ENCODE peak calls at places on chromosome 3, in six cellular contexts. J, L, H, E, C and Z are unnamed samples.

GRCh38 chr3:16332904-16333426 is 68.0 kb downstream of the OXNAD1 start:
- DNase-seq in J (no peak), L (no peak), C (peak), E (no peak), H (no peak), Z (no peak)

GRCh38 chr3:32897202-32897601 is 54.2 kb upstream of the CCR4 start:
- DNase-seq in C (no peak), L (no peak), J (no peak), H (no peak), E (no peak), Z (no peak)

GRCh38 chr3:101074518-101074917 is 81.3 kb upstream of the ABI3BP start:
- DNase-seq in J (no peak), L (no peak), H (no peak), E (no peak), C (peak), Z (no peak)

GRCh38 chr3:189084620-189085019 is 87.2 kb upstream of the TPRG1 start:
- DNase-seq in H (no peak), E (no peak), J (no peak), C (no peak), L (no peak), Z (no peak)

GRCh38 chr3:33732394-33732793 is 14.3 kb upstream of the CLASP2 start:
- DNase-seq in C (no peak), J (peak), E (no peak), H (no peak), L (no peak), Z (no peak)

GRCh38 chr3:42051384-42052131 is 39.6 kb upstream of the TRAK1 start:
- DNase-seq in L (peak), E (no peak), J (no peak), H (no peak), C (no peak), Z (no peak)

GRCh38 chr3:100254168-100254777 is 6.5 kb upstream of the TBC1D23 start:
- DNase-seq in L (peak), H (peak), J (peak), E (no peak), C (peak), Z (peak)

GRCh38 chr3:183274609-183275008 is 21.6 kb downstream of the B3GNT5 start:
- DNase-seq in E (no peak), L (no peak), H (no peak), J (no peak), C (no peak), Z (no peak)

GRCh38 chr3:170477395-170477794 is 58.7 kb downstream of the CLDN11 start:
- DNase-seq in J (no peak), H (no peak), L (no peak), C (no peak), E (no peak), Z (no peak)

GRCh38 chr3:64550745-64551144 is 137.1 kb downstream of the ADAMTS9 start:
- DNase-seq in E (no peak), L (no peak), J (no peak), C (no peak), H (no peak), Z (no peak)

GRCh38 chr3:64559658-64560057 is 128.1 kb downstream of the ADAMTS9 start:
- DNase-seq in L (no peak), E (no peak), C (no peak), H (no peak), J (no peak), Z (no peak)

GRCh38 chr3:197847866-197848401 is 56.9 kb downstream of the LRCH3 start:
- DNase-seq in E (peak), H (no peak), L (no peak), C (peak), J (no peak), Z (no peak)

GRCh38 chr3:16059081-16059537 is 115.4 kb upstream of the GALNT15 start:
- DNase-seq in J (peak), L (no peak), E (no peak), H (no peak), C (peak), Z (no peak)

GRCh38 chr3:117700573-117701360 is 991.2 kb downstream of the TUSC7 start:
- DNase-seq in C (no peak), J (no peak), L (no peak), E (no peak), H (no peak), Z (no peak)

GRCh38 chr3:151561878-151562277 is 101.0 kb upstream of the IGSF10 start:
- DNase-seq in H (no peak), L (no peak), E (no peak), J (no peak), C (no peak), Z (no peak)

GRCh38 chr3:39146611-39147373 is 6.6 kb downstream of the CSRNP1 start:
- DNase-seq in H (no peak), J (peak), L (peak), C (peak), E (peak), Z (no peak)

GRCh38 chr3:9247361-9248231 is 1.9 kb downstream of the SRGAP3 start:
- DNase-seq in H (no peak), J (no peak), L (no peak), C (no peak), E (no peak), Z (no peak)

GRCh38 chr3:159821148-159821547 is 167.5 kb upstream of the IL12A start:
- DNase-seq in J (no peak), L (no peak), C (peak), H (no peak), E (no peak), Z (no peak)

GRCh38 chr3:17151598-17152373 is 267.0 kb downstream of the PLCL2 start:
- DNase-seq in C (peak), H (no peak), E (peak), J (no peak), L (peak), Z (no peak)

GRCh38 chr3:40366203-40367162 is 20.5 kb upstream of the ENTPD3 start:
- DNase-seq in L (no peak), E (no peak), C (peak), H (no peak), J (no peak), Z (no peak)

GRCh38 chr3:177463863-177464262 is 266.6 kb upstream of the TBL1XR1 start:
- DNase-seq in E (no peak), C (peak), H (no peak), J (no peak), L (no peak), Z (no peak)

GRCh38 chr3:20573175-20573574 is 387.2 kb upstream of the SGO1 start:
- DNase-seq in H (no peak), E (no peak), L (no peak), C (peak), J (no peak), Z (no peak)

GRCh38 chr3:4270726-4271125 is 32.4 kb upstream of the SETMAR start:
- DNase-seq in H (no peak), E (peak), C (no peak), J (no peak), L (no peak), Z (no peak)

GRCh38 chr3:33385423-33385822 is 54.8 kb downstream of the UBP1 start:
- DNase-seq in H (no peak), C (no peak), J (peak), L (no peak), E (no peak), Z (no peak)

GRCh38 chr3:173403376-173403775 is 5.8 kb downstream of the NLGN1 start:
- DNase-seq in H (no peak), E (no peak), L (no peak), C (no peak), J (no peak), Z (no peak)

GRCh38 chr3:112799946-112800345 is 46.7 kb downstream of the CD200R1L start:
- DNase-seq in C (peak), L (no peak), H (no peak), J (no peak), E (no peak), Z (no peak)

GRCh38 chr3:32143849-32144757 is 37.7 kb downstream of the GPD1L start:
- DNase-seq in E (peak), C (peak), H (peak), J (peak), L (peak), Z (peak)

GRCh38 chr3:62873672-62874397 is 1.4 kb downstream of the CADPS start:
- DNase-seq in H (peak), E (peak), L (peak), C (no peak), J (peak), Z (peak)

GRCh38 chr3:126678691-126679317 is 23.9 kb upstream of the TXNRD3 start:
- DNase-seq in C (no peak), L (peak), J (no peak), E (no peak), H (no peak), Z (no peak)

GRCh38 chr3:42192334-42193200 is 73.4 kb downstream of the CCK start:
- DNase-seq in E (peak), H (no peak), L (no peak), C (peak), J (no peak), Z (no peak)

GRCh38 chr3:37742574-37743212 is 119.0 kb upstream of the CTDSPL start:
- DNase-seq in L (peak), J (no peak), C (no peak), E (no peak), H (no peak), Z (no peak)

GRCh38 chr3:8341853-8342252 is 159.8 kb upstream of the LMCD1 start:
- DNase-seq in C (no peak), J (no peak), E (no peak), H (no peak), L (no peak), Z (no peak)

GRCh38 chr3:148958681-148959080 is 32.7 kb upstream of the GYG1 start:
- DNase-seq in L (no peak), H (no peak), E (no peak), C (no peak), J (no peak), Z (no peak)

GRCh38 chr3:127135241-127136023 is 57.5 kb upstream of the PRR23E start:
- DNase-seq in C (peak), H (peak), J (no peak), E (no peak), L (peak), Z (peak)

GRCh38 chr3:151178208-151178845 is 24.7 kb downstream of the GPR171 start:
- DNase-seq in L (no peak), C (no peak), H (no peak), J (no peak), E (no peak), Z (no peak)

GRCh38 chr3:114213669-114214541 is 23.5 kb downstream of the ZNF80 start:
- DNase-seq in L (peak), J (peak), E (peak), C (peak), H (no peak), Z (no peak)

DNA sequence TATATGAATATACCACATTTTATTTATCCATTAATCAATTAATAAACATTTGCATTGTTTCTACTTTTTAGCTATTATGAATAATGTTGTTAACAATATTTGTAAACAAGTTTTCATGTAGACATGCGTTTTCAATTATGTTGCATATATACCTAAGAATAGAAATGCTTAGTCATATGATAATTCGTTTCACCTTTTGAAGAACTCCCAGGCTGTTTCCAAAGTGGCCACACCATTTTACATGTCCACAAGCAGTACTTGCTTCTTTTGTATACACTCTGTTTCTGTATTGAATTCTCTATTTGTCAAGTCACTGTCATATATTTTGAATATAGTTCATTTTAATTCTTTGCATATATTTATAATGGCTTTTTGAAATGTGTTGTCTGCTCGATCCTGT is 206.9 kb upstream of the ZBTB20 start:
- DNase-seq in L (no peak), H (no peak), J (no peak), E (no peak), C (no peak), Z (no peak)
- TF ChIP-seq CTCF in L (no peak), H (no peak), J (no peak), E (no peak), C (no peak), Z (no peak)

DNA sequence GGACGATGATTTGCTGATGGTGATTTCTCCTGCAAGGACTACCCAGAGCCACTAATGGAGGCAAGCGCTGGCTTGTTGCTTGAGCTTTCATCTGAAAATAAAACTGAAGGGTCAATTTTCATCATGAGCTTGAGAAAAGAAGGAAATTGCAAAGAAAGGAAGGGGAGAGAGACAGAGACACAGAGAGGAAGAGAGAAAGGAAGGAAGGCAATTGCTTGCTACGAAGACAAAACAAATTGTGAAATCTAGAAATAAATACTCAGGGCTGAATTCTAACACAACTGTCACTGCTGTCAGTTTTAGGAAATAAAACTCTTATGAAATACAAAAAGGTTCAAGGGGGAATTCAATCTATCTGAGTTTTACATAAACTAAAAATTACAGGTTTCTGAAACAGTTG is 36.7 kb downstream of the FOXP1 start:
- DNase-seq in J (no peak), H (no peak), E (no peak), L (no peak), C (no peak), Z (no peak)
- TF ChIP-seq CTCF in J (no peak), H (no peak), E (no peak), L (no peak), C (no peak), Z (no peak)

GRCh38 chr3:147843331-147843730 is 434.2 kb downstream of the ZIC1 start:
- DNase-seq in C (no peak), L (no peak), E (no peak), H (no peak), J (no peak), Z (no peak)

GRCh38 chr3:147838650-147839049 is 429.5 kb downstream of the ZIC1 start:
- DNase-seq in H (no peak), J (peak), E (no peak), L (no peak), C (peak), Z (no peak)
- TF ChIP-seq CTCF in H (no peak), J (no peak), E (peak), L (no peak), C (peak), Z (no peak)

GRCh38 chr3:59559721-59560514 is 510.1 kb upstream of the CFAP20DC start:
- DNase-seq in C (peak), H (no peak), E (no peak), J (peak), L (no peak), Z (no peak)
- TF ChIP-seq CTCF in C (no peak), H (no peak), E (no peak), J (no peak), L (no peak), Z (no peak)

GRCh38 chr3:52473031-52473430 is 17.6 kb downstream of the NISCH start:
- DNase-seq in L (no peak), C (no peak), H (no peak), J (no peak), E (no peak), Z (no peak)

GRCh38 chr3:52469001-52469400 is 13.6 kb downstream of the NISCH start:
- DNase-seq in E (no peak), J (no peak), L (no peak), H (no peak), C (no peak), Z (no peak)

GRCh38 chr3:52470920-52471319 is 15.5 kb downstream of the NISCH start:
- DNase-seq in H (no peak), L (no peak), C (no peak), J (no peak), E (no peak), Z (no peak)

GRCh38 chr3:52472239-52472783 is 16.9 kb downstream of the NISCH start:
- DNase-seq in H (no peak), J (no peak), C (no peak), L (no peak), E (no peak), Z (no peak)

DNA sequence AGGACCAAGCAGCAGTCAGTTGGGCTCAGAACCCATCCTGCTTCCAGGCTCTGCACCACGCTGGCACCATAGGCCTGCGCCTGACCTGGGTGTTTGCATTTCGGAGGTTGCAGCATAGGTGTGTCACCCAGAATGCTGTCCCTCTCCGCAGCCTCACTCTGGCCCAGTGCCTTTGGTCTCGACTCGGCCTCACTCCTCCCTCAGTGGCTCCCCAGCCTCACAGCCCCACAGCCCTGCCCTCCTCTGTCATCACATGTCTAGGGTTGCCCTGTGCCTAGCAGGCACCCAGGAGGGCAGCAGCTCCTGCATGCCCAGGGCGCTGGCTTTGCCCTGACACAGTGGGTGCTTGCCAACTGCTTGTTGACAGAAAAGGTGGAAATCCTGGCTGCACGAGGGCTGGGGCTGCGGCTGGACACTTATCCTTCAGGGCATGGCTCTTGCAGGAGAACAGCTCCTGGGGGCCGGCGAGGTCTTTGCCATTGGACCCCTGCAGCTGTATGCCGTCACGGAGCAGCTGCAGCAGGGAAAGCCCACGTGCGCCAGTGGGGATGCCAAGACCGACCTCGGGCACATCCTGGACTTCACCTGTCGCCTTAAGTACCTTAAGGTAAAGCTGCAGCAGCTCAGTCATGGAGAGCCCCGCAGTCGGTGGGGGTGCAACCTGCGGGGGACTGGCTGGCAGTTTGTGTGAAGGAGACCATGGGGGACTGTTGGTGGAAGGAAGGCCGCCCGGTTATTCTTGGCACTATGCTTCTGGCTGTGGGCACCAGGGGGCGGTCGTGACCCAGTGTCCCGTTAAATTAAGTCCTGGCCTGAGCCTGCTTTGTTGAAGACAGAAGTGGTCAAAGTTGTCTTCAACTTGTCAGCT is 16.2 kb downstream of the NISCH start:
- DNase-seq in H (peak), J (peak), E (peak), L (peak), C (peak), Z (no peak)
- TF ChIP-seq CTCF in H (peak), J (peak), E (peak), L (peak), C (peak), Z (peak)

GRCh38 chr3:1275495-1275894 is 182.7 kb downstream of the CNTN6 start:
- DNase-seq in J (peak), L (no peak), E (no peak), C (peak), H (no peak), Z (no peak)
- TF ChIP-seq CTCF in J (no peak), L (no peak), E (peak), C (peak), H (no peak), Z (no peak)

GRCh38 chr3:36697397-36698001 is 66.9 kb downstream of the DCLK3 start:
- DNase-seq in C (peak), J (peak), L (no peak), E (no peak), H (no peak), Z (no peak)
- TF ChIP-seq CTCF in C (peak), J (peak), L (no peak), E (no peak), H (no peak), Z (no peak)

GRCh38 chr3:49566312-49566711 is 12.0 kb downstream of the BSN start:
- DNase-seq in J (peak), H (no peak), E (no peak), L (no peak), C (peak), Z (no peak)
- TF ChIP-seq CTCF in J (peak), H (no peak), E (peak), L (no peak), C (peak), Z (no peak)

DNA sequence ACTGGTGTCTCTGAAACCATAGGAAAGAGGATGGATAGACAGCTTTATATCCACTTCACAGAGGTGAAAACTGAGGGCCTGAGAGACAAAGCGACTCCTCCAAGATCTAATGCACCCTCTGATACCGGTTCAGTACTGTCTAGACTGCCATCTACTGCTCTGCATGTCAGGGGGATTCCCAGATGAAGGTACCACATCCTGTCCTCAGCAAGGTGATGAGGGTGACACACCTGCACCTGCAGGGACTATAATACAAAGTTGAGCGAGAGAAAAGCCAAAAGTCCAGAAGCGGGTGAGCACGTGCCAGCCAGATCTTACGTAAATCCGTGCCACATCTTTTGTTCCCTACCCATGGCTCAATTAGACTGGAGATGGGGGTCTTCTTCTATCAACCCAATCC is 32.5 kb upstream of the HES1 start:
- DNase-seq in C (no peak), E (peak), H (no peak), L (no peak), J (no peak), Z (no peak)
- TF ChIP-seq CTCF in C (no peak), E (peak), H (no peak), L (no peak), J (no peak), Z (no peak)

DNA sequence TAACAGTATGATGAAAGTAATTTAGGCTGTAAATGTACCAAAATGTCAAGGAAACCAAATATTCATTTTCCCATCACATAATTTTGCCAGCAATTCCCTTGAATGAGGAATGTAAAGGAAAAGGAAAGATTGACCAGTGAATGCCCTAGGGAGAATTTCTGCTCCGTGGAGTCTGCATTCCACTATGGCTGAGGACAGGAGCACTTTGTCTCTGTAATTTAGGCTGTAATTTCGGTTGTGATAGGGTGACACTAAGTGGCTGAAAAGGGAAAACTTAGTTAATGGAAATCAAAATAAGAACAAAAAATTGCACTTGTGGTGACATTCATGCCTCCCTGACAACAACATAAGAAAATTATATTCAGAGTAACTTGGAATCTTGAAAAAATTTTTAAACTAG is 8.3 kb upstream of the TMEM207 start:
- DNase-seq in E (no peak), L (no peak), C (peak), H (no peak), J (peak), Z (no peak)
- TF ChIP-seq CTCF in E (no peak), L (peak), C (no peak), H (no peak), J (no peak), Z (no peak)